ENCODE peak calls at places on chromosome 17, in four cellular contexts. One of them, this sample, is unnamed.

GRCh38 chr17:42178817-42179216 is 2.1 kb downstream of the KCNH4 start:
- DNase-seq in body of pancreas: no peak
- DNase-seq in mesendoderm: no peak
- DNase-seq in cardiac fibroblast: no peak
- DNase-seq in this sample: no peak

GRCh38 chr17:34156741-34157589 is 98.1 kb upstream of the CCL2 start:
- DNase-seq in body of pancreas: no peak
- DNase-seq in mesendoderm: no peak
- DNase-seq in cardiac fibroblast: no peak
- DNase-seq in this sample: no peak

GRCh38 chr17:83119987-83120864 is 40.8 kb downstream of the METRNL start:
- DNase-seq in body of pancreas: no peak
- DNase-seq in mesendoderm: peak; percentile 31
- DNase-seq in cardiac fibroblast: no peak
- DNase-seq in this sample: no peak

GRCh38 chr17:76909971-76910760 is 42.0 kb downstream of the MGAT5B start:
- DNase-seq in body of pancreas: peak; percentile 53
- DNase-seq in mesendoderm: peak; percentile 86
- DNase-seq in cardiac fibroblast: peak; percentile 43
- DNase-seq in this sample: no peak

GRCh38 chr17:48761114-48761513 is 32.6 kb upstream of the HOXB13 start:
- DNase-seq in body of pancreas: no peak
- DNase-seq in mesendoderm: no peak
- DNase-seq in cardiac fibroblast: no peak
- DNase-seq in this sample: no peak

GRCh38 chr17:41442772-41443171 is 2.0 kb upstream of the KRT38 start:
- DNase-seq in body of pancreas: no peak
- DNase-seq in mesendoderm: no peak
- DNase-seq in cardiac fibroblast: peak; percentile 52
- DNase-seq in this sample: no peak

GRCh38 chr17:57357392-57357784 is 101.1 kb downstream of the MSI2 start:
- DNase-seq in body of pancreas: peak; percentile 80
- DNase-seq in mesendoderm: no peak
- DNase-seq in cardiac fibroblast: no peak
- DNase-seq in this sample: no peak

GRCh38 chr17:42518046-42518754 is 17.8 kb upstream of the NAGLU start:
- DNase-seq in body of pancreas: peak; percentile 53
- DNase-seq in mesendoderm: no peak
- DNase-seq in cardiac fibroblast: peak; percentile 99
- DNase-seq in this sample: no peak

GRCh38 chr17:80805032-80805751 is 186.4 kb upstream of the CHMP6 start:
- DNase-seq in body of pancreas: no peak
- DNase-seq in mesendoderm: peak; percentile 40
- DNase-seq in cardiac fibroblast: no peak
- DNase-seq in this sample: no peak

GRCh38 chr17:65876985-65877384 is 314.9 kb downstream of the CEP112 start:
- DNase-seq in body of pancreas: no peak
- DNase-seq in mesendoderm: peak; percentile 6
- DNase-seq in cardiac fibroblast: no peak
- DNase-seq in this sample: no peak

GRCh38 chr17:48541036-48541573 is 3.8 kb downstream of the HOXB2 start:
- DNase-seq in body of pancreas: no peak
- DNase-seq in mesendoderm: no peak
- DNase-seq in cardiac fibroblast: peak; percentile 48
- DNase-seq in this sample: no peak

GRCh38 chr17:40448639-40449261 is 5.5 kb downstream of the IGFBP4 start:
- DNase-seq in body of pancreas: peak; percentile 44
- DNase-seq in mesendoderm: no peak
- DNase-seq in cardiac fibroblast: peak; percentile 43
- DNase-seq in this sample: no peak

GRCh38 chr17:68288804-68289203 is 2.1 kb downstream of the SLC16A6 start:
- DNase-seq in body of pancreas: no peak
- DNase-seq in mesendoderm: peak; percentile 27
- DNase-seq in cardiac fibroblast: no peak
- DNase-seq in this sample: no peak

GRCh38 chr17:64083093-64083492 is 46.9 kb downstream of the ERN1 start:
- DNase-seq in body of pancreas: no peak
- DNase-seq in mesendoderm: no peak
- DNase-seq in cardiac fibroblast: no peak
- DNase-seq in this sample: no peak

GRCh38 chr17:79852748-79853147 is 13.5 kb upstream of the CBX4 start:
- DNase-seq in body of pancreas: no peak
- DNase-seq in mesendoderm: no peak
- DNase-seq in cardiac fibroblast: peak; percentile 40
- DNase-seq in this sample: no peak

GRCh38 chr17:73952498-73953205 is 250.8 kb upstream of the RPL38 start:
- DNase-seq in body of pancreas: no peak
- DNase-seq in mesendoderm: peak; percentile 50
- DNase-seq in cardiac fibroblast: no peak
- DNase-seq in this sample: no peak

GRCh38 chr17:15377608-15378007 is 36.2 kb upstream of the TEKT3 start:
- DNase-seq in body of pancreas: peak; percentile 24
- DNase-seq in mesendoderm: no peak
- DNase-seq in cardiac fibroblast: peak; percentile 14
- DNase-seq in this sample: no peak

GRCh38 chr17:30922235-30922993 is 669 bp downstream of the ADAP2 start:
- DNase-seq in body of pancreas: peak; percentile 15
- DNase-seq in mesendoderm: peak; percentile 19
- DNase-seq in cardiac fibroblast: no peak
- DNase-seq in this sample: no peak

GRCh38 chr17:75877752-75878173 is 618 bp downstream of the TRIM47 start:
- DNase-seq in body of pancreas: peak; percentile 71
- DNase-seq in mesendoderm: peak; percentile 85
- DNase-seq in cardiac fibroblast: peak; percentile 74
- DNase-seq in this sample: peak; percentile 55

GRCh38 chr17:42107597-42108576 is 4.6 kb downstream of the DHX58 start:
- DNase-seq in body of pancreas: peak; percentile 35
- DNase-seq in mesendoderm: peak; percentile 96
- DNase-seq in cardiac fibroblast: no peak
- DNase-seq in this sample: peak; percentile 86

GRCh38 chr17:15947976-15948752 is 3.2 kb downstream of the ADORA2B start:
- DNase-seq in body of pancreas: no peak
- DNase-seq in mesendoderm: no peak
- DNase-seq in cardiac fibroblast: no peak
- DNase-seq in this sample: no peak

GRCh38 chr17:65198653-65199382 is 61.6 kb downstream of the RGS9 start:
- DNase-seq in body of pancreas: peak; percentile 19
- DNase-seq in mesendoderm: peak; percentile 74
- DNase-seq in cardiac fibroblast: peak; percentile 78
- DNase-seq in this sample: no peak

GRCh38 chr17:57600092-57600491 is 145.0 kb downstream of the CCDC182 start:
- DNase-seq in body of pancreas: no peak
- DNase-seq in mesendoderm: no peak
- DNase-seq in cardiac fibroblast: no peak
- DNase-seq in this sample: no peak

GRCh38 chr17:68698761-68699160 is 97.6 kb upstream of the FAM20A start:
- DNase-seq in body of pancreas: no peak
- DNase-seq in mesendoderm: no peak
- DNase-seq in cardiac fibroblast: no peak
- DNase-seq in this sample: no peak

GRCh38 chr17:80081596-80081995 is 19.8 kb upstream of the GAA start:
- DNase-seq in body of pancreas: no peak
- DNase-seq in mesendoderm: no peak
- DNase-seq in cardiac fibroblast: no peak
- DNase-seq in this sample: no peak

GRCh38 chr17:9273334-9274118 is 252.2 kb downstream of the NTN1 start:
- DNase-seq in body of pancreas: no peak
- DNase-seq in mesendoderm: no peak
- DNase-seq in cardiac fibroblast: no peak
- DNase-seq in this sample: no peak

GRCh38 chr17:41777579-41778188 is 8.8 kb downstream of the JUP start:
- DNase-seq in body of pancreas: peak; percentile 65
- DNase-seq in mesendoderm: peak; percentile 40
- DNase-seq in cardiac fibroblast: peak; percentile 95
- DNase-seq in this sample: no peak

GRCh38 chr17:30547778-30548177 is 70.6 kb downstream of the GOSR1 start:
- DNase-seq in body of pancreas: no peak
- DNase-seq in mesendoderm: no peak
- DNase-seq in cardiac fibroblast: no peak
- DNase-seq in this sample: no peak

GRCh38 chr17:57403241-57403640 is 146.9 kb downstream of the MSI2 start:
- DNase-seq in body of pancreas: no peak
- DNase-seq in mesendoderm: no peak
- DNase-seq in cardiac fibroblast: no peak
- DNase-seq in this sample: no peak

DNA sequence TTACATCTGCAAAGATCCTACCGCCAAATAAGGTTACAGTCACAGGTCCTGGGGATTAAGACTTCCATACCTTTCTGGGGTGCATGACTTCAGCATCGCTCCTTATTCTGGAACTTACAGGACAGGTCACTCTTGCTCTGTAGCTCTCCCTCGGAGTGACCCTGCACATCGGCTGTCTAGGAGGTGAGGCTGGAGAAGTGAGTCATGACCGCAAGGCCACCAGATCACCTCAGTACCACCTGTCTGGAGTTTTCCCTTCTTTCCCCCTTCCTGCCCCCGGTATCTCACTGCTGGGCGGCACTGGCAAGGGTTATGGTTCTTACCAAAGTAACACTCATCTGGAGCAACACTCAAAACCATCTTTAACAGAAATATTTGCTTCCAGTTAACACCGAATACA is 374.8 kb downstream of the SLC39A11 start:
- DNase-seq in body of pancreas: no peak
- DNase-seq in mesendoderm: no peak
- DNase-seq in cardiac fibroblast: no peak
- DNase-seq in this sample: no peak
- H3K4me3 ChIP-seq in body of pancreas: no peak overlapping the region
- H3K4me3 ChIP-seq in mesendoderm: no peak overlapping the region
- H3K4me3 ChIP-seq in cardiac fibroblast: no peak overlapping the region
- H3K4me3 ChIP-seq in this sample: no peak overlapping the region

GRCh38 chr17:36197389-36197708 is 791 bp upstream of the CCL3L1 start:
- DNase-seq in body of pancreas: no peak
- DNase-seq in mesendoderm: no peak
- DNase-seq in cardiac fibroblast: no peak
- DNase-seq in this sample: no peak
- H3K4me3 ChIP-seq in body of pancreas: no peak overlapping the region
- H3K4me3 ChIP-seq in mesendoderm: no peak overlapping the region
- H3K4me3 ChIP-seq in cardiac fibroblast: no peak overlapping the region
- H3K4me3 ChIP-seq in this sample: no peak overlapping the region

DNA sequence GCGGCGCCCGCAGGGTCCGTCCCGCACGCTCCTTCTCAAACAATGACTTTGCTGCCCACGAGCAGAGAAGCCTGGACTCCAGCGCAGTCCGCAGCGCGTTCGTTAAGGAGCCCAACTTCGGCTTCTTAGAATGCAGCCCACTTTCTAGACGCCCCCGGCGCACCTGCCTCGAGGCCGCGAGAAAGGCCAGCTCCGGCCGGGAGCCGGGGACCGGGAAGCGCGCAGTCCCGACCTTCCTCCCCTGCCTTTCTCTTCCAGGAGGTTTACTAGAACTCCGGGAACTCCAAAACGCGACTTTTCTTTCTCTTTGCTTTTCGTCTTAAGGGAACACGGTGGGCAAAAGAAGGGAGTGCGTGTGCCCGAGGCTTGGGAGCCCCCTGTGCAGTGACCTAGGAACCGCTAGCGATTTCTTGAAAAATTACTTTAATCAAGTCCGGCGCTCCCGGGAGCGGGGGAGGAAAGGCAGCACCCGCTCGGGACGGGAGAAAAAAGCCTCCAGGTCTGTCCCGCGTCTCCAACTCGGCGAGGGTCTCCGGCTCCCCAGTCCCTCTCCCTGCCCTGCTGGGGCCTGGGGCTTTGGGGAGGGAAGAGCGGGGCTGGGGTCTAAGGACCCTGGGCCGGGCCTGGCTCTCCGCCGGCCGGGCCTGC is 2.6 kb downstream of the HNF1B start:
- DNase-seq in body of pancreas: peak; percentile 41
- DNase-seq in mesendoderm: peak; percentile 63
- DNase-seq in cardiac fibroblast: no peak
- DNase-seq in this sample: no peak
- H3K4me3 ChIP-seq in body of pancreas: peak overlapping the region; percentile 55
- H3K4me3 ChIP-seq in mesendoderm: peak overlapping the region; percentile 47
- H3K4me3 ChIP-seq in cardiac fibroblast: peak overlapping the region; percentile 18
- H3K4me3 ChIP-seq in this sample: peak overlapping the region; percentile 32

GRCh38 chr17:29148257-29148789 is 31.9 kb downstream of the MYO18A start:
- DNase-seq in body of pancreas: no peak
- DNase-seq in mesendoderm: no peak
- DNase-seq in cardiac fibroblast: no peak
- DNase-seq in this sample: no peak
- H3K4me3 ChIP-seq in body of pancreas: no peak overlapping the region
- H3K4me3 ChIP-seq in mesendoderm: no peak overlapping the region
- H3K4me3 ChIP-seq in cardiac fibroblast: peak overlapping the region; percentile 53
- H3K4me3 ChIP-seq in this sample: peak overlapping the region; percentile 54